ENCODE peak calls at places on chromosome 13, in nine cellular contexts. V, U, A, C, M, W, P, Y and J are unnamed samples.

GRCh38 chr13:44044544-44045178 is 165.0 kb downstream of the LACC1 start:
- DNase-seq in U (no peak), M (no peak), V (peak), Y (no peak), A (no peak), P (no peak), W (no peak), C (no peak), J (no peak)

GRCh38 chr13:46166947-46167610 is 14.9 kb downstream of the LCP1 start:
- DNase-seq in Y (no peak), U (no peak), W (no peak), C (no peak), V (no peak), M (no peak), A (no peak), P (no peak), J (no peak)

GRCh38 chr13:95921485-95921884 is 131.7 kb downstream of the UGGT2 start:
- DNase-seq in V (peak), Y (no peak), W (no peak), P (no peak), U (no peak), A (no peak), C (no peak), M (no peak), J (no peak)

GRCh38 chr13:57634829-57635165 is 3.3 kb downstream of the PCDH17 start:
- DNase-seq in V (no peak), P (no peak), M (no peak), W (no peak), U (no peak), A (no peak), C (no peak), Y (no peak), J (no peak)

GRCh38 chr13:42549555-42549941 is 24.4 kb upstream of the TNFSF11 start:
- DNase-seq in A (no peak), P (no peak), U (no peak), Y (no peak), V (no peak), C (no peak), W (no peak), M (no peak), J (no peak)

GRCh38 chr13:114078501-114079451 is 53.6 kb downstream of the RASA3 start:
- DNase-seq in P (peak), M (no peak), W (no peak), Y (peak), U (no peak), C (peak), V (peak), A (no peak), J (no peak)

GRCh38 chr13:39311619-39312018 is 273.4 kb downstream of the NHLRC3 start:
- DNase-seq in U (no peak), C (no peak), M (no peak), A (no peak), P (peak), V (no peak), Y (no peak), W (no peak), J (no peak)

GRCh38 chr13:93217701-93218100 is 8.9 kb upstream of the GPC6 start:
- DNase-seq in Y (no peak), P (peak), C (no peak), U (no peak), W (no peak), V (no peak), M (no peak), A (no peak), J (peak)

GRCh38 chr13:40933508-40933907 is 85.6 kb downstream of the ELF1 start:
- DNase-seq in W (no peak), V (no peak), U (no peak), A (peak), P (no peak), M (no peak), C (no peak), Y (no peak), J (no peak)

GRCh38 chr13:77513719-77514335 is 21.7 kb upstream of the SCEL start:
- DNase-seq in U (no peak), A (no peak), C (no peak), W (no peak), M (no peak), P (no peak), V (no peak), Y (no peak), J (no peak)

GRCh38 chr13:79295906-79296564 is 110.0 kb downstream of the RBM26 start:
- DNase-seq in Y (no peak), V (no peak), U (no peak), W (no peak), M (no peak), A (no peak), P (peak), C (no peak), J (no peak)

GRCh38 chr13:94239135-94239534 is 240.3 kb downstream of the DCT start:
- DNase-seq in P (no peak), C (no peak), Y (no peak), W (no peak), M (no peak), U (no peak), V (no peak), A (no peak), J (no peak)

GRCh38 chr13:85729296-85729695 is 69.9 kb downstream of the SLITRK6 start:
- DNase-seq in W (no peak), V (no peak), P (peak), U (no peak), A (no peak), C (no peak), Y (no peak), M (no peak), J (no peak)

GRCh38 chr13:76903544-76904162 is 17.4 kb upstream of the KCTD12 start:
- DNase-seq in P (peak), C (peak), V (no peak), Y (peak), U (peak), W (peak), M (peak), A (peak), J (no peak)

GRCh38 chr13:27638521-27638920 is 16.8 kb downstream of the POLR1D start:
- DNase-seq in A (no peak), V (no peak), U (no peak), P (no peak), Y (no peak), W (no peak), M (no peak), C (no peak), J (no peak)

GRCh38 chr13:110409581-110409992 is 102.5 kb downstream of the COL4A2 start:
- DNase-seq in A (no peak), C (no peak), P (peak), M (no peak), W (no peak), U (no peak), Y (no peak), V (no peak), J (no peak)

GRCh38 chr13:42398542-42398941 is 126.6 kb downstream of the AKAP11 start:
- DNase-seq in U (no peak), M (no peak), V (no peak), C (no peak), W (no peak), A (no peak), P (no peak), Y (no peak), J (no peak)

GRCh38 chr13:98528663-98529064 is 48.2 kb downstream of the STK24 start:
- DNase-seq in V (no peak), C (no peak), M (no peak), P (no peak), W (no peak), A (no peak), U (no peak), Y (no peak), J (no peak)

GRCh38 chr13:32592082-32592481 is 5.8 kb downstream of the PDS5B start:
- DNase-seq in V (no peak), W (no peak), C (no peak), P (no peak), U (no peak), Y (no peak), M (no peak), A (no peak), J (no peak)

GRCh38 chr13:34672631-34673030 is 269.4 kb upstream of the NBEA start:
- DNase-seq in M (no peak), W (no peak), P (peak), A (no peak), V (no peak), C (no peak), U (no peak), Y (no peak), J (peak)

GRCh38 chr13:49512578-49512977 is 16.8 kb downstream of the PHF11 start:
- DNase-seq in A (no peak), V (no peak), M (no peak), Y (no peak), P (no peak), U (no peak), C (no peak), W (no peak), J (no peak)

GRCh38 chr13:112905990-112906641 is 62.9 kb upstream of the MCF2L start:
- DNase-seq in W (no peak), C (no peak), Y (peak), V (no peak), M (no peak), P (peak), U (peak), A (no peak), J (no peak)

GRCh38 chr13:97749174-97749573 is 204.3 kb upstream of the IPO5 start:
- DNase-seq in W (no peak), M (no peak), A (no peak), Y (no peak), V (no peak), U (no peak), P (peak), C (no peak), J (no peak)

GRCh38 chr13:94112227-94112626 is 367.3 kb downstream of the DCT start:
- DNase-seq in P (peak), V (peak), M (no peak), U (no peak), A (no peak), Y (no peak), W (no peak), C (no peak), J (peak)

GRCh38 chr13:80086304-80086721 is 254.6 kb downstream of the SPRY2 start:
- DNase-seq in U (no peak), Y (no peak), A (no peak), W (no peak), V (no peak), M (no peak), P (peak), C (no peak), J (no peak)

GRCh38 chr13:30504081-30504480 is 38.3 kb upstream of the HMGB1 start:
- DNase-seq in U (no peak), V (no peak), P (no peak), M (no peak), W (no peak), Y (no peak), A (no peak), C (no peak), J (no peak)

GRCh38 chr13:37109080-37109678 is 3.7 kb upstream of the CSNK1A1L start:
- DNase-seq in C (no peak), M (no peak), Y (no peak), V (peak), A (no peak), W (no peak), U (peak), P (peak), J (no peak)

GRCh38 chr13:58858870-58859371 is 1227.4 kb downstream of the PCDH17 start:
- DNase-seq in V (no peak), W (no peak), M (no peak), A (no peak), C (no peak), P (no peak), U (no peak), Y (no peak), J (no peak)

GRCh38 chr13:43785166-43785680 is 1.5 kb downstream of the ENOX1 start:
- DNase-seq in M (no peak), U (no peak), C (no peak), A (no peak), W (no peak), V (no peak), Y (no peak), P (no peak), J (no peak)

GRCh38 chr13:33025220-33025744 is 9.1 kb downstream of the KL start:
- DNase-seq in A (no peak), W (no peak), V (no peak), Y (no peak), P (no peak), M (no peak), C (no peak), U (no peak), J (no peak)